ENCODE peak calls at places on chromosomes 2 and 18, in six cellular contexts. C is heart left ventricle, J is IMR-90, Q is heart right ventricle, E is A673, T is thoracic aorta. A is an unnamed sample.

GRCh38 chr2:17518212-17519154 is at the start of gene RAD51AP2:
- DNase-seq in C (peak; percentile 83), J (peak; percentile 66), Q (peak; percentile 89), E (peak; percentile 90), T (peak; percentile 52), A (no peak)

GRCh38 chr18:24657461-24657860 is 197.0 kb downstream of the HRH4 start:
- DNase-seq in C (peak; percentile 25), J (no peak), Q (peak; percentile 26), E (no peak), T (no peak), A (no peak)

GRCh38 chr2:1339757-1340515 is 73.3 kb upstream of the TPO start:
- DNase-seq in C (no peak), J (no peak), Q (no peak), E (no peak), T (no peak), A (no peak)

GRCh38 chr2:27133195-27133875 is 1.1 kb downstream of the PREB start:
- DNase-seq in C (no peak), J (no peak), Q (no peak), E (no peak), T (no peak), A (no peak)

GRCh38 chr2:99488587-99488998 is 1.2 kb downstream of the REV1 start:
- DNase-seq in C (no peak), J (peak; percentile 39), Q (no peak), E (peak; percentile 31), T (no peak), A (no peak)

GRCh38 chr18:77763530-77763929 is 513.9 kb downstream of the GALR1 start:
- DNase-seq in C (no peak), J (no peak), Q (no peak), E (no peak), T (no peak), A (no peak)

GRCh38 chr2:25566094-25566493 is 107.3 kb downstream of the DTNB start:
- DNase-seq in C (no peak), J (no peak), Q (no peak), E (no peak), T (no peak), A (no peak)

GRCh38 chr2:239660390-239661228 is 259.8 kb upstream of the HDAC4 start:
- DNase-seq in C (no peak), J (no peak), Q (no peak), E (no peak), T (no peak), A (peak; percentile 29)

GRCh38 chr2:208489687-208490086 is 83.1 kb downstream of the PTH2R start:
- DNase-seq in C (no peak), J (no peak), Q (no peak), E (no peak), T (no peak), A (no peak)

GRCh38 chr2:96924775-96925747 is 55.2 kb upstream of the SEMA4C start:
- DNase-seq in C (no peak), J (no peak), Q (no peak), E (no peak), T (no peak), A (no peak)

GRCh38 chr18:61589053-61589723 is 256.0 kb downstream of the CDH20 start:
- DNase-seq in C (no peak), J (peak; percentile 20), Q (no peak), E (no peak), T (no peak), A (no peak)

DNA sequence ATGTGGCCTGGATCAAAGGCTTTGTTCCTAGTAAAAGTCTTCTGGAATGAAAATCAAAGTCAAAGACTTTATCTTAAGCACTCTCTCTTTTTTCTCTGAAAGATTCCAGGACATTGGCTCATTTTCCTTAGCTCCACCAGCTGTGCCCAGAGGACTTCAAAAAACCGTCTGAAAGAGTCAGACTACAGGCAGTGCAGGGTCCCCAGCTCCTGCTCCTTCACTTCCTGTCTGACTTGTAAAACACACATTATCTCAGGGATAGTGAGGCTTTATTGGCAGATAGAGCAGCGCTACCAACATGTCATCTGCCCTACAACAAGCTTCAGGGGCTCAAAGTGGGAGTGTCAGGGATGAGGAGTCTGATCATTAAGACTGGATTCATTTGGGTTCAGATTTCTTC is 148.1 kb downstream of the ESCO1 start:
- DNase-seq in C (no peak), J (no peak), Q (no peak), E (no peak), T (no peak), A (no peak)
- H3K27ac ChIP-seq in C (no peak overlapping the region), J (no peak overlapping the region), Q (no peak overlapping the region), E (no peak overlapping the region), T (peak overlapping the region; percentile 26), A (no peak overlapping the region)

GRCh38 chr2:233449071-233449901 is 95.0 kb downstream of the DGKD start:
- DNase-seq in C (no peak), J (peak; percentile 48), Q (no peak), E (peak; percentile 74), T (no peak), A (no peak)

GRCh38 chr2:233449921-233450853 is 95.9 kb downstream of the DGKD start:
- DNase-seq in C (no peak), J (no peak), Q (no peak), E (no peak), T (no peak), A (no peak)

GRCh38 chr2:233453111-233453915 is 99.0 kb downstream of the DGKD start:
- DNase-seq in C (no peak), J (no peak), Q (no peak), E (no peak), T (no peak), A (no peak)

GRCh38 chr2:233451950-233452349 is 97.7 kb downstream of the DGKD start:
- DNase-seq in C (no peak), J (no peak), Q (no peak), E (no peak), T (no peak), A (no peak)

GRCh38 chr2:233450854-233451575 is 96.7 kb downstream of the DGKD start:
- DNase-seq in C (no peak), J (no peak), Q (no peak), E (no peak), T (no peak), A (no peak)
- H3K27ac ChIP-seq in C (no peak overlapping the region), J (no peak overlapping the region), Q (no peak overlapping the region), E (no peak overlapping the region), T (no peak overlapping the region), A (no peak overlapping the region)

GRCh38 chr18:73835039-73835438 is 312.6 kb downstream of the FBXO15 start:
- DNase-seq in C (no peak), J (no peak), Q (no peak), E (no peak), T (no peak), A (no peak)
- H3K27ac ChIP-seq in C (no peak overlapping the region), J (no peak overlapping the region), Q (no peak overlapping the region), E (no peak overlapping the region), T (no peak overlapping the region), A (no peak overlapping the region)

GRCh38 chr2:12921321-12921720 is 204.6 kb downstream of the TRIB2 start:
- DNase-seq in C (no peak), J (no peak), Q (no peak), E (no peak), T (no peak), A (no peak)

GRCh38 chr2:12923907-12924610 is 207.3 kb downstream of the TRIB2 start:
- DNase-seq in C (no peak), J (peak; percentile 71), Q (no peak), E (no peak), T (no peak), A (no peak)

GRCh38 chr2:12915792-12916191 is 199.1 kb downstream of the TRIB2 start:
- DNase-seq in C (no peak), J (peak; percentile 31), Q (no peak), E (no peak), T (no peak), A (no peak)

GRCh38 chr2:12918841-12919445 is 202.2 kb downstream of the TRIB2 start:
- DNase-seq in C (peak; percentile 57), J (peak; percentile 89), Q (peak; percentile 63), E (peak; percentile 24), T (no peak), A (no peak)

DNA sequence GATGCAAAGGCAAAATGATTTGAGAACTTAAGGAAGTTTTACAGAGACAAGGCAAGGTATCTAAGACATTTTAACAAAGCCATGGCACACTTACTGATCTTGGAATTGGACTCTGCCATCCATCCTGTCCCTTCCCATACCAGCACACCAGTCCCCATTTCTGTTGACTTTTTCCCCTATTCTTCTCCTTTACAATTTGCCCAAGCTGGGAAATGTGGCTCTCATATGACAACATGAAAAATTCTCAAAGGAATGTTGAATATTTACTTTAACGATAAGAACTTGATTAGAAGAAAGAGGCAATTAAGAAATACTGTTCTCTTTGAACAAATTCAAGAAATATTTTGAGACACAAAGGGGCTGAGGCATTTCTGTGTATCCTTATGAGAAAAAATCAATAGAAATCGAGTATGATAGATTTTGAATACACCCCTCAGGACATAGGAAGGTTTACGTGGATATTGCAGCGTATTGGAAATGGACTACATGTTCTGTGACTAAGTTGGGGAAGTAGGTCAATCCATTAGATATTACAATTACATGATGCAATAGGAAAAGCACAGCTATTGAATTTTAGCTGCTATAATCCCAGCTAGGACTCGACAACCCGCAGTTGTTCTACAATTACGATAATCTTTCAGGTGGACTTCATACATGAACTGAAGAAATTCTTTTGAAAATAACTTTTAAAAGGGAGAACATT is 201.6 kb downstream of the TRIB2 start:
- DNase-seq in C (no peak), J (peak; percentile 45), Q (no peak), E (no peak), T (no peak), A (no peak)
- H3K27ac ChIP-seq in C (peak overlapping the region; percentile 78), J (peak overlapping the region; percentile 49), Q (peak overlapping the region; percentile 76), E (peak overlapping the region; percentile 55), T (peak overlapping the region; percentile 66), A (peak overlapping the region; percentile 47)

DNA sequence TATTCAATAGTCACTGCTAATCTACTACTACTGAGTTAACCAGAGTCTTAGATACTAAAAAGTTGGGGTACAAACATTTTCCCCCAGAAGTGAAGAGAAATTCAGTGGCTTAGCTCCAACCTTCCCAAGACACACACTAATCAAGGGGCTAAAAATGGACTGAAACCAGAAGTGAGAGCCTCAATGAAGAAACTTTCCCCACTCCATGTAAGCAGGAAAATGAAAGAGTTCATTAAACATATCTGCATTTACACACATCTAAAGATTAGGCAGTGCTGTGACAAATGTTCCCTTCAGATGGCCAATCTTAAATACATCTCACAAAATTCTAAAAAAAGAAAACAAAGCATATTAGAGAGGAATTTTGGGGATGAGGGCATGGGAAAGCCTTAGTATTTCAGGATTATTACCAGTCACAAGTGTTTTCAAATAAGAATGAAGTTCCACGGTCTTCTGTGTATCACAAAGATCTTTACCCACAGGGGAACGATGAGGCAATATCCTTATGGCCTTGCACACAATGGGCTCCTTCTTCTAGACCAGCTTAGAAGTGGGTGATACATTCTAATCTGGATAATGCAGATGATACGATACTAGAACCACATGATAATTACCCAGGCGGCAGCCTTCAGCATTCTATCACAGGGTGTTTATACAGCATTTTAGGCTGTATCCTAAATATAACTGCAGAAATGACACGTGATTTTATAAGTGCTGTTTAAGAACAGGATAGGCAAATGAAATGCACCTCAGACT is 17.1 kb downstream of the ANKRD44 start:
- DNase-seq in C (no peak), J (no peak), Q (no peak), E (peak; percentile 77), T (no peak), A (no peak)
- H3K27ac ChIP-seq in C (peak overlapping the region; percentile 36), J (no peak overlapping the region), Q (no peak overlapping the region), E (peak overlapping the region; percentile 75), T (peak overlapping the region; percentile 7), A (no peak overlapping the region)